ENCODE peak calls at places on chromosomes 4 and X, in nine cellular contexts. One of them, this sample, is unnamed.

GRCh38 chrX:55026143-55026542 is 4.6 kb downstream of the ALAS2 start:
- DNase-seq in tibial artery: no peak
- DNase-seq in fibroblast of the aortic adventitia: peak; percentile 33
- DNase-seq in Calu3: no peak
- DNase-seq in ovary: no peak
- DNase-seq in DND-41: no peak
- DNase-seq in astrocyte of the spinal cord: no peak
- DNase-seq in AG10803: peak; percentile 58
- DNase-seq in cardiac fibroblast: peak; percentile 4
- DNase-seq in this sample: no peak

GRCh38 chr4:97720869-97721432 is 422.3 kb downstream of the STPG2 start:
- DNase-seq in tibial artery: no peak
- DNase-seq in fibroblast of the aortic adventitia: peak; percentile 30
- DNase-seq in Calu3: peak; percentile 2
- DNase-seq in ovary: no peak
- DNase-seq in DND-41: no peak
- DNase-seq in astrocyte of the spinal cord: peak; percentile 28
- DNase-seq in AG10803: no peak
- DNase-seq in cardiac fibroblast: peak; percentile 56
- DNase-seq in this sample: no peak

GRCh38 chr4:86769794-86770193 is 79.4 kb downstream of the SLC10A6 start:
- DNase-seq in tibial artery: no peak
- DNase-seq in fibroblast of the aortic adventitia: no peak
- DNase-seq in Calu3: no peak
- DNase-seq in ovary: no peak
- DNase-seq in DND-41: no peak
- DNase-seq in astrocyte of the spinal cord: no peak
- DNase-seq in AG10803: no peak
- DNase-seq in cardiac fibroblast: no peak
- DNase-seq in this sample: no peak

GRCh38 chr4:98994474-98995182 is 893 bp upstream of the METAP1 start:
- DNase-seq in tibial artery: no peak
- DNase-seq in fibroblast of the aortic adventitia: no peak
- DNase-seq in Calu3: no peak
- DNase-seq in ovary: peak; percentile 19
- DNase-seq in DND-41: no peak
- DNase-seq in astrocyte of the spinal cord: no peak
- DNase-seq in AG10803: peak; percentile 25
- DNase-seq in cardiac fibroblast: no peak
- DNase-seq in this sample: no peak

GRCh38 chr4:5757954-5758353 is 47.0 kb downstream of the EVC start:
- DNase-seq in tibial artery: no peak
- DNase-seq in fibroblast of the aortic adventitia: no peak
- DNase-seq in Calu3: no peak
- DNase-seq in ovary: no peak
- DNase-seq in DND-41: no peak
- DNase-seq in astrocyte of the spinal cord: no peak
- DNase-seq in AG10803: no peak
- DNase-seq in cardiac fibroblast: no peak
- DNase-seq in this sample: no peak

GRCh38 chr4:127012549-127012948 is 620.2 kb upstream of the INTU start:
- DNase-seq in tibial artery: no peak
- DNase-seq in fibroblast of the aortic adventitia: peak; percentile 38
- DNase-seq in Calu3: no peak
- DNase-seq in ovary: no peak
- DNase-seq in DND-41: no peak
- DNase-seq in astrocyte of the spinal cord: peak; percentile 81
- DNase-seq in AG10803: peak; percentile 79
- DNase-seq in cardiac fibroblast: peak; percentile 3
- DNase-seq in this sample: no peak

GRCh38 chrX:118928126-118928525 is 46.3 kb upstream of the LONRF3 start:
- DNase-seq in tibial artery: no peak
- DNase-seq in fibroblast of the aortic adventitia: no peak
- DNase-seq in Calu3: no peak
- DNase-seq in ovary: no peak
- DNase-seq in DND-41: no peak
- DNase-seq in astrocyte of the spinal cord: peak; percentile 4
- DNase-seq in AG10803: no peak
- DNase-seq in cardiac fibroblast: peak; percentile 32
- DNase-seq in this sample: no peak

GRCh38 chrX:152445926-152446325 is 5.2 kb downstream of the GABRA3 start:
- DNase-seq in tibial artery: no peak
- DNase-seq in fibroblast of the aortic adventitia: no peak
- DNase-seq in Calu3: no peak
- DNase-seq in ovary: no peak
- DNase-seq in DND-41: no peak
- DNase-seq in astrocyte of the spinal cord: peak; percentile 5
- DNase-seq in AG10803: no peak
- DNase-seq in cardiac fibroblast: no peak
- DNase-seq in this sample: no peak

GRCh38 chr4:26464420-26465095 is 25.7 kb downstream of the CCKAR start:
- DNase-seq in tibial artery: no peak
- DNase-seq in fibroblast of the aortic adventitia: no peak
- DNase-seq in Calu3: no peak
- DNase-seq in ovary: no peak
- DNase-seq in DND-41: no peak
- DNase-seq in astrocyte of the spinal cord: no peak
- DNase-seq in AG10803: no peak
- DNase-seq in cardiac fibroblast: no peak
- DNase-seq in this sample: no peak

GRCh38 chrX:72131317-72132294 is at the start of gene RTL5:
- DNase-seq in tibial artery: peak; percentile 91
- DNase-seq in fibroblast of the aortic adventitia: peak; percentile 84
- DNase-seq in Calu3: peak; percentile 32
- DNase-seq in ovary: peak; percentile 91
- DNase-seq in DND-41: no peak
- DNase-seq in astrocyte of the spinal cord: peak; percentile 85
- DNase-seq in AG10803: peak; percentile 89
- DNase-seq in cardiac fibroblast: peak; percentile 92
- DNase-seq in this sample: peak; percentile 52

GRCh38 chr4:83490876-83491450 is 6.1 kb upstream of the ABRAXAS1 start:
- DNase-seq in tibial artery: no peak
- DNase-seq in fibroblast of the aortic adventitia: peak; percentile 43
- DNase-seq in Calu3: peak; percentile 14
- DNase-seq in ovary: no peak
- DNase-seq in DND-41: no peak
- DNase-seq in astrocyte of the spinal cord: peak; percentile 41
- DNase-seq in AG10803: peak; percentile 26
- DNase-seq in cardiac fibroblast: peak; percentile 42
- DNase-seq in this sample: no peak

GRCh38 chrX:39693298-39693697 is 404.5 kb downstream of the BCOR start:
- DNase-seq in tibial artery: no peak
- DNase-seq in fibroblast of the aortic adventitia: no peak
- DNase-seq in Calu3: peak; percentile 3
- DNase-seq in ovary: no peak
- DNase-seq in DND-41: no peak
- DNase-seq in astrocyte of the spinal cord: no peak
- DNase-seq in AG10803: no peak
- DNase-seq in cardiac fibroblast: no peak
- DNase-seq in this sample: no peak

GRCh38 chr4:72631296-72631695 is 62.3 kb upstream of the ADAMTS3 start:
- DNase-seq in tibial artery: peak; percentile 34
- DNase-seq in fibroblast of the aortic adventitia: peak; percentile 58
- DNase-seq in Calu3: no peak
- DNase-seq in ovary: peak; percentile 72
- DNase-seq in DND-41: no peak
- DNase-seq in astrocyte of the spinal cord: peak; percentile 88
- DNase-seq in AG10803: peak; percentile 72
- DNase-seq in cardiac fibroblast: peak; percentile 51
- DNase-seq in this sample: no peak

GRCh38 chr4:189979196-189980047 is 38.8 kb downstream of the FRG1 start:
- DNase-seq in tibial artery: no peak
- DNase-seq in fibroblast of the aortic adventitia: no peak
- DNase-seq in Calu3: no peak
- DNase-seq in ovary: no peak
- DNase-seq in DND-41: no peak
- DNase-seq in astrocyte of the spinal cord: no peak
- DNase-seq in AG10803: no peak
- DNase-seq in cardiac fibroblast: no peak
- DNase-seq in this sample: no peak

GRCh38 chr4:38795087-38795486 is 9.5 kb downstream of the TLR1 start:
- DNase-seq in tibial artery: no peak
- DNase-seq in fibroblast of the aortic adventitia: no peak
- DNase-seq in Calu3: no peak
- DNase-seq in ovary: no peak
- DNase-seq in DND-41: no peak
- DNase-seq in astrocyte of the spinal cord: no peak
- DNase-seq in AG10803: no peak
- DNase-seq in cardiac fibroblast: no peak
- DNase-seq in this sample: no peak

GRCh38 chr4:142660728-142661127 is 185.4 kb downstream of the INPP4B start:
- DNase-seq in tibial artery: no peak
- DNase-seq in fibroblast of the aortic adventitia: no peak
- DNase-seq in Calu3: no peak
- DNase-seq in ovary: no peak
- DNase-seq in DND-41: no peak
- DNase-seq in astrocyte of the spinal cord: no peak
- DNase-seq in AG10803: no peak
- DNase-seq in cardiac fibroblast: no peak
- DNase-seq in this sample: no peak
- TF ChIP-seq CTCF in tibial artery: no peak
- TF ChIP-seq CTCF in fibroblast of the aortic adventitia: no peak
- TF ChIP-seq CTCF in Calu3: no peak
- TF ChIP-seq CTCF in ovary: no peak
- TF ChIP-seq CTCF in DND-41: peak; percentile 30
- TF ChIP-seq CTCF in astrocyte of the spinal cord: no peak
- TF ChIP-seq CTCF in AG10803: peak; percentile 11
- TF ChIP-seq CTCF in cardiac fibroblast: no peak
- TF ChIP-seq CTCF in this sample: no peak

DNA sequence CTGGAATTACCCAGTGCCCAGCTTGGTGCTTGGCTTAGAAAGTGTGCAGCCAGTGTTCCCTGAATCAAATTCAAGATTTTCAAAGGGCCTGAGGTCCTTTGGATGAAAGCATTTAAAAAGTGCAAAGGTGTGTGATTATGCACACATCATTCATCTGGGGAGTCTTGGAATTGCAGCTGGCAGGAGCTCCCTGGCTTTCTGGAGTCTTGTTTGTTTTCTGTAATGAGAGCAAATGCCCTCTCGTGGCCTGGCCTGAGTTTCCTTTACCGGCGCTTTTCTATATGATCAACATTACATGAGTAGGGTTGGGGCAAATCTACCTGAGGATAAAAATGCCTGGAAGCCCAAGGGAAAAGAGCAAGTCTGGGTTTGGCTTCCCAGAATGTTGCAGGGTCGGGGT is 24.6 kb upstream of the SORCS2 start:
- DNase-seq in tibial artery: no peak
- DNase-seq in fibroblast of the aortic adventitia: no peak
- DNase-seq in Calu3: no peak
- DNase-seq in ovary: no peak
- DNase-seq in DND-41: no peak
- DNase-seq in astrocyte of the spinal cord: no peak
- DNase-seq in AG10803: no peak
- DNase-seq in cardiac fibroblast: no peak
- DNase-seq in this sample: no peak
- TF ChIP-seq CTCF in tibial artery: no peak
- TF ChIP-seq CTCF in fibroblast of the aortic adventitia: no peak
- TF ChIP-seq CTCF in Calu3: no peak
- TF ChIP-seq CTCF in ovary: no peak
- TF ChIP-seq CTCF in DND-41: no peak
- TF ChIP-seq CTCF in astrocyte of the spinal cord: no peak
- TF ChIP-seq CTCF in AG10803: no peak
- TF ChIP-seq CTCF in cardiac fibroblast: no peak
- TF ChIP-seq CTCF in this sample: no peak

GRCh38 chr4:112251044-112251632 is 19.6 kb downstream of the AP1AR start:
- DNase-seq in tibial artery: no peak
- DNase-seq in fibroblast of the aortic adventitia: no peak
- DNase-seq in Calu3: no peak
- DNase-seq in ovary: no peak
- DNase-seq in DND-41: no peak
- DNase-seq in astrocyte of the spinal cord: no peak
- DNase-seq in AG10803: no peak
- DNase-seq in cardiac fibroblast: no peak
- DNase-seq in this sample: no peak

GRCh38 chr4:112247021-112247420 is 15.4 kb downstream of the AP1AR start:
- DNase-seq in tibial artery: no peak
- DNase-seq in fibroblast of the aortic adventitia: no peak
- DNase-seq in Calu3: no peak
- DNase-seq in ovary: no peak
- DNase-seq in DND-41: no peak
- DNase-seq in astrocyte of the spinal cord: no peak
- DNase-seq in AG10803: no peak
- DNase-seq in cardiac fibroblast: no peak
- DNase-seq in this sample: no peak

DNA sequence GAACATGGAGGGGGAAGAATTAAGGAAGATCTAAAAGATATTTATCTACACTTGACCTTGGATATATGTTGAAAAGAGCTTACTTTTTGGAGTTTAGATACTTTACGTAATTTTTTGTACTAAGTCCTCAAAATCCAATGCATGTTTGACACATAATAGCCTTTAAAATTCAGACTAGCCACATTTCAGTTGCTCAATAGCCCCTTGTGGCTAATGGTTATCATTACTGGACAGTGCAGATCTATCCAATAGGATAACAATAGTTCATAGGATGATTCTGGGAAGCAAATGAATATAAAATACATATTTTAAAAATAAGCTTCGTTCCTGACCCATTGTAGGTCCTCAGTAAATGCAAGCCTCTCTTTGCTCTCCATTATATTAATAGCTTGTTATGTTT is 13.8 kb downstream of the AP1AR start:
- DNase-seq in tibial artery: no peak
- DNase-seq in fibroblast of the aortic adventitia: peak; percentile 14
- DNase-seq in Calu3: no peak
- DNase-seq in ovary: no peak
- DNase-seq in DND-41: no peak
- DNase-seq in astrocyte of the spinal cord: no peak
- DNase-seq in AG10803: peak; percentile 7
- DNase-seq in cardiac fibroblast: no peak
- DNase-seq in this sample: no peak
- TF ChIP-seq CTCF in tibial artery: no peak
- TF ChIP-seq CTCF in fibroblast of the aortic adventitia: peak; percentile 18
- TF ChIP-seq CTCF in Calu3: no peak
- TF ChIP-seq CTCF in ovary: no peak
- TF ChIP-seq CTCF in DND-41: no peak
- TF ChIP-seq CTCF in astrocyte of the spinal cord: peak; percentile 27
- TF ChIP-seq CTCF in AG10803: peak; percentile 37
- TF ChIP-seq CTCF in cardiac fibroblast: peak; percentile 30
- TF ChIP-seq CTCF in this sample: no peak

GRCh38 chr4:16508968-16509367 is 282.7 kb upstream of the TAPT1 start:
- DNase-seq in tibial artery: no peak
- DNase-seq in fibroblast of the aortic adventitia: no peak
- DNase-seq in Calu3: no peak
- DNase-seq in ovary: no peak
- DNase-seq in DND-41: peak; percentile 8
- DNase-seq in astrocyte of the spinal cord: no peak
- DNase-seq in AG10803: no peak
- DNase-seq in cardiac fibroblast: no peak
- DNase-seq in this sample: no peak
- TF ChIP-seq CTCF in tibial artery: no peak
- TF ChIP-seq CTCF in fibroblast of the aortic adventitia: peak; percentile 37
- TF ChIP-seq CTCF in Calu3: no peak
- TF ChIP-seq CTCF in ovary: no peak
- TF ChIP-seq CTCF in DND-41: peak; percentile 72
- TF ChIP-seq CTCF in astrocyte of the spinal cord: peak; percentile 39
- TF ChIP-seq CTCF in AG10803: peak; percentile 38
- TF ChIP-seq CTCF in cardiac fibroblast: peak; percentile 57
- TF ChIP-seq CTCF in this sample: peak; percentile 26

GRCh38 chrX:102950908-102951866 is 14.1 kb downstream of the RAB40AL start:
- DNase-seq in tibial artery: peak; percentile 35
- DNase-seq in fibroblast of the aortic adventitia: peak; percentile 51
- DNase-seq in Calu3: peak; percentile 66
- DNase-seq in ovary: peak; percentile 25
- DNase-seq in DND-41: peak; percentile 56
- DNase-seq in astrocyte of the spinal cord: peak; percentile 54
- DNase-seq in AG10803: peak; percentile 25
- DNase-seq in cardiac fibroblast: peak; percentile 49
- DNase-seq in this sample: no peak
- TF ChIP-seq CTCF in tibial artery: peak; percentile 23
- TF ChIP-seq CTCF in fibroblast of the aortic adventitia: peak; percentile 79
- TF ChIP-seq CTCF in Calu3: peak; percentile 64
- TF ChIP-seq CTCF in ovary: no peak
- TF ChIP-seq CTCF in DND-41: peak; percentile 63
- TF ChIP-seq CTCF in astrocyte of the spinal cord: peak; percentile 71
- TF ChIP-seq CTCF in AG10803: peak; percentile 70
- TF ChIP-seq CTCF in cardiac fibroblast: peak; percentile 65
- TF ChIP-seq CTCF in this sample: peak; percentile 67